ENCODE peak calls at places on chromosomes 16 and 17, in four cellular contexts. P is caudate nucleus; B is activated naive CD8-positive, alpha-beta T cell treated with anti-CD3 and anti-CD28 coated beads for 36 hours; Q is stimulated activated CD4-positive, alpha-beta T cell treated with anti-CD3 and anti-CD28 coated beads, Interleukin-4, amount 100 ng/mL, for 48 hours. C is an unnamed sample.

GRCh38 chr17:28698253-28698941 is 13.3 kb downstream of the PROCA1 start:
- DNase-seq in Q (no peak), P (no peak), B (no peak), C (no peak)

GRCh38 chr16:35188288-35189155 is 1729.1 kb downstream of the TP53TG3F start:
- DNase-seq in Q (no peak), B (no peak), P (no peak), C (no peak)

GRCh38 chr17:8223356-8224063 is 13.1 kb upstream of the AURKB start:
- DNase-seq in B (peak), Q (peak), P (peak), C (peak)

GRCh38 chr17:69058165-69058564 is 2.6 kb downstream of the ABCA9 start:
- DNase-seq in P (no peak), Q (no peak), B (no peak), C (no peak)

GRCh38 chr16:17397499-17397891 is 73.3 kb downstream of the XYLT1 start:
- DNase-seq in P (no peak), Q (no peak), B (no peak), C (no peak)

GRCh38 chr16:19419691-19420060 is 2.0 kb downstream of the TMC5 start:
- DNase-seq in Q (no peak), P (no peak), B (no peak), C (no peak)

GRCh38 chr16:11414815-11415775 is 69.8 kb downstream of the RMI2 start:
- DNase-seq in B (no peak), Q (no peak), P (no peak), C (no peak)

GRCh38 chr17:8693328-8693727 is 51.3 kb downstream of the CCDC42 start:
- DNase-seq in B (no peak), P (no peak), Q (no peak), C (no peak)

GRCh38 chr16:64047207-64047606 is 1074.7 kb downstream of the CDH11 start:
- DNase-seq in P (no peak), B (no peak), Q (no peak), C (no peak)

GRCh38 chr17:77959216-77959925 is 868 bp downstream of the TNRC6C start:
- DNase-seq in P (peak), Q (peak), B (peak), C (peak)

GRCh38 chr17:58756246-58757161 is 850 bp downstream of the PPM1E start:
- DNase-seq in B (peak), Q (no peak), P (no peak), C (peak)

GRCh38 chr16:58378401-58378800 is 13.9 kb upstream of the GINS3 start:
- DNase-seq in B (no peak), Q (no peak), P (no peak), C (no peak)

GRCh38 chr16:83742076-83742475 is 65.7 kb upstream of the HSBP1 start:
- DNase-seq in B (no peak), P (peak), Q (no peak), C (no peak)